ENCODE peak calls at places on chromosomes 11 and 22, in four cellular contexts. One of them, this sample, is unnamed.

GRCh38 chr11:128482512-128483191 is 104.7 kb downstream of the ETS1 start:
- DNase-seq in neural progenitor cell: no peak
- DNase-seq in Calu3: no peak
- DNase-seq in gastrocnemius medialis: peak
- DNase-seq in this sample: no peak

GRCh38 chr11:99368579-99368978 is 347.8 kb downstream of the CNTN5 start:
- DNase-seq in neural progenitor cell: no peak
- DNase-seq in Calu3: no peak
- DNase-seq in gastrocnemius medialis: no peak
- DNase-seq in this sample: peak

GRCh38 chr11:66363805-66364535 is 7.6 kb downstream of the SLC29A2 start:
- DNase-seq in neural progenitor cell: peak
- DNase-seq in Calu3: peak
- DNase-seq in gastrocnemius medialis: no peak
- DNase-seq in this sample: no peak

GRCh38 chr11:127383026-127383425 is 382.5 kb upstream of the KIRREL3 start:
- DNase-seq in neural progenitor cell: no peak
- DNase-seq in Calu3: no peak
- DNase-seq in gastrocnemius medialis: no peak
- DNase-seq in this sample: no peak

GRCh38 chr11:914204-914603 is 3.6 kb upstream of the CHID1 start:
- DNase-seq in neural progenitor cell: no peak
- DNase-seq in Calu3: no peak
- DNase-seq in gastrocnemius medialis: no peak
- DNase-seq in this sample: no peak

GRCh38 chr22:46515208-46516111 is 22.0 kb downstream of the CELSR1 start:
- DNase-seq in neural progenitor cell: no peak
- DNase-seq in Calu3: no peak
- DNase-seq in gastrocnemius medialis: no peak
- DNase-seq in this sample: peak

GRCh38 chr11:45100338-45100737 is 46.1 kb upstream of the PRDM11 start:
- DNase-seq in neural progenitor cell: peak
- DNase-seq in Calu3: no peak
- DNase-seq in gastrocnemius medialis: no peak
- DNase-seq in this sample: peak

GRCh38 chr11:111733009-111733408 is 33.2 kb downstream of the PPP2R1B start:
- DNase-seq in neural progenitor cell: no peak
- DNase-seq in Calu3: no peak
- DNase-seq in gastrocnemius medialis: peak
- DNase-seq in this sample: peak

GRCh38 chr11:69803604-69804218 is 15.5 kb downstream of the FGF3 start:
- DNase-seq in neural progenitor cell: no peak
- DNase-seq in Calu3: no peak
- DNase-seq in gastrocnemius medialis: no peak
- DNase-seq in this sample: no peak

GRCh38 chr11:45664376-45665205 is 831 bp downstream of the CHST1 start:
- DNase-seq in neural progenitor cell: peak
- DNase-seq in Calu3: no peak
- DNase-seq in gastrocnemius medialis: no peak
- DNase-seq in this sample: no peak

GRCh38 chr11:121576531-121576930 is 123.8 kb upstream of the SORL1-AS1 start:
- DNase-seq in neural progenitor cell: no peak
- DNase-seq in Calu3: no peak
- DNase-seq in gastrocnemius medialis: no peak
- DNase-seq in this sample: no peak

GRCh38 chr11:67053896-67054850 is 2.5 kb upstream of the RHOD start:
- DNase-seq in neural progenitor cell: peak
- DNase-seq in Calu3: peak
- DNase-seq in gastrocnemius medialis: peak
- DNase-seq in this sample: peak

GRCh38 chr22:20765938-20766337 is 8.0 kb upstream of the SERPIND1 start:
- DNase-seq in neural progenitor cell: no peak
- DNase-seq in Calu3: no peak
- DNase-seq in gastrocnemius medialis: no peak
- DNase-seq in this sample: no peak

GRCh38 chr11:128026596-128026995 is 560.8 kb downstream of the ETS1 start:
- DNase-seq in neural progenitor cell: no peak
- DNase-seq in Calu3: peak
- DNase-seq in gastrocnemius medialis: no peak
- DNase-seq in this sample: peak

GRCh38 chr22:44628273-44628672 is 73.7 kb upstream of the PRR5 start:
- DNase-seq in neural progenitor cell: no peak
- DNase-seq in Calu3: no peak
- DNase-seq in gastrocnemius medialis: no peak
- DNase-seq in this sample: no peak

GRCh38 chr22:44424867-44425351 is 73.1 kb downstream of the RTL6 start:
- DNase-seq in neural progenitor cell: no peak
- DNase-seq in Calu3: no peak
- DNase-seq in gastrocnemius medialis: no peak
- DNase-seq in this sample: no peak

GRCh38 chr11:9840460-9841004 is 176.7 kb downstream of the SWAP70 start:
- DNase-seq in neural progenitor cell: no peak
- DNase-seq in Calu3: no peak
- DNase-seq in gastrocnemius medialis: no peak
- DNase-seq in this sample: no peak

GRCh38 chr11:9839550-9839949 is 175.7 kb downstream of the SWAP70 start:
- DNase-seq in neural progenitor cell: no peak
- DNase-seq in Calu3: no peak
- DNase-seq in gastrocnemius medialis: no peak
- DNase-seq in this sample: no peak

GRCh38 chr11:9838961-9839360 is 175.1 kb downstream of the SWAP70 start:
- DNase-seq in neural progenitor cell: no peak
- DNase-seq in Calu3: no peak
- DNase-seq in gastrocnemius medialis: no peak
- DNase-seq in this sample: peak

GRCh38 chr11:9834281-9834680 is 170.4 kb downstream of the SWAP70 start:
- DNase-seq in neural progenitor cell: no peak
- DNase-seq in Calu3: no peak
- DNase-seq in gastrocnemius medialis: no peak
- DNase-seq in this sample: no peak

DNA sequence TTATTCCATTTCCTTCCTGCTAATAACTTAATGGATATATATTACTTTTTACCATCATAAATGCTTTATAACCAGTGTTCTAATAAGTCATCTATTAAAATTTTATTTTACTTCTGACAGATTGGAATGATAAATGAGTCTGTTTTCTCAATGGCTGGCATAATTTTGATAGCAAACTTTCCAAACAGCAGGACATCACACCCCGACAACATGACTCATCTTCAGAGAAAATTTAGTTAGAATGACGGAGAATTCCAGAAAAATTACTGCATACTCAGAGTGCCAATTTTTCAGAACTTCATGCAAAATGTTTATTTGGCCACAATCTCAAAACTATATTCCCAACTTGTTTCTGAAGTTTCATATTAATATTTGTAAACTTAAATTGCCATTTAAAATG is 174.4 kb downstream of the SWAP70 start:
- DNase-seq in neural progenitor cell: no peak
- DNase-seq in Calu3: no peak
- DNase-seq in gastrocnemius medialis: no peak
- DNase-seq in this sample: no peak
- TF ChIP-seq CTCF in neural progenitor cell: no peak
- TF ChIP-seq CTCF in Calu3: no peak
- TF ChIP-seq CTCF in gastrocnemius medialis: no peak
- TF ChIP-seq CTCF in this sample: no peak

GRCh38 chr22:42177891-42178336 is 47.3 kb upstream of the CYP2D6 start:
- DNase-seq in neural progenitor cell: no peak
- DNase-seq in Calu3: peak
- DNase-seq in gastrocnemius medialis: no peak
- DNase-seq in this sample: no peak
- TF ChIP-seq CTCF in neural progenitor cell: no peak
- TF ChIP-seq CTCF in Calu3: no peak
- TF ChIP-seq CTCF in gastrocnemius medialis: no peak
- TF ChIP-seq CTCF in this sample: no peak

GRCh38 chr11:73976451-73977151 is 6.0 kb downstream of the UCP2 start:
- DNase-seq in neural progenitor cell: no peak
- DNase-seq in Calu3: no peak
- DNase-seq in gastrocnemius medialis: no peak
- DNase-seq in this sample: no peak
- TF ChIP-seq CTCF in neural progenitor cell: no peak
- TF ChIP-seq CTCF in Calu3: no peak
- TF ChIP-seq CTCF in gastrocnemius medialis: no peak
- TF ChIP-seq CTCF in this sample: no peak

GRCh38 chr11:113377606-113378005 is 10.0 kb upstream of the ANKK1 start:
- DNase-seq in neural progenitor cell: no peak
- DNase-seq in Calu3: no peak
- DNase-seq in gastrocnemius medialis: no peak
- DNase-seq in this sample: no peak
- TF ChIP-seq CTCF in neural progenitor cell: no peak
- TF ChIP-seq CTCF in Calu3: no peak
- TF ChIP-seq CTCF in gastrocnemius medialis: no peak
- TF ChIP-seq CTCF in this sample: no peak

DNA sequence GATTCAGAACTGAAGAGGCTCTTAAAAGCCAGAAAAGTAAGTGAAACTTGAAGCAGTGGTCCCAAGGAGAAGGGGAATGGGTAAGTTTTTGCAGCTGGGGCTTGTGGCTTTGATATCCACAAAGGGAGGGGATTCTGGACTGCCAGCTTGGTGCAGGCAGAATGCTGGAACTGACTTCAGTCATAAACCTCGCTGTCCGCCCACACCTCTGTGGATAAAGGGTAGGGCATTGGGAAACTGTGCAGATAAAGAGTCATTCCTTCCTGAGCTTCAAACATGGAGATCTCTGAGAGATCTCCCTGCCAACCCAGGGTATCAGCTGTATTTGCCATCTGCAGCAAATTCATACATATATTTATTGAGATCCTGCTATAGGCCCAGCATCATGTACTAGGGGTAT is 124.3 kb upstream of the OR9Q1 start:
- DNase-seq in neural progenitor cell: no peak
- DNase-seq in Calu3: no peak
- DNase-seq in gastrocnemius medialis: no peak
- DNase-seq in this sample: peak
- TF ChIP-seq CTCF in neural progenitor cell: no peak
- TF ChIP-seq CTCF in Calu3: no peak
- TF ChIP-seq CTCF in gastrocnemius medialis: no peak
- TF ChIP-seq CTCF in this sample: no peak

GRCh38 chr22:33819743-33820142 is 100.5 kb downstream of the LARGE1 start:
- DNase-seq in neural progenitor cell: no peak
- DNase-seq in Calu3: no peak
- DNase-seq in gastrocnemius medialis: no peak
- DNase-seq in this sample: no peak
- TF ChIP-seq CTCF in neural progenitor cell: no peak
- TF ChIP-seq CTCF in Calu3: no peak
- TF ChIP-seq CTCF in gastrocnemius medialis: no peak
- TF ChIP-seq CTCF in this sample: no peak

GRCh38 chr11:122784325-122785155 is 53.8 kb upstream of the CRTAM start:
- DNase-seq in neural progenitor cell: no peak
- DNase-seq in Calu3: no peak
- DNase-seq in gastrocnemius medialis: peak
- DNase-seq in this sample: peak
- TF ChIP-seq CTCF in neural progenitor cell: no peak
- TF ChIP-seq CTCF in Calu3: no peak
- TF ChIP-seq CTCF in gastrocnemius medialis: no peak
- TF ChIP-seq CTCF in this sample: no peak

GRCh38 chr11:61814958-61815789 is 1.6 kb downstream of the FADS1 start:
- DNase-seq in neural progenitor cell: peak
- DNase-seq in Calu3: peak
- DNase-seq in gastrocnemius medialis: peak
- DNase-seq in this sample: peak
- TF ChIP-seq CTCF in neural progenitor cell: no peak
- TF ChIP-seq CTCF in Calu3: no peak
- TF ChIP-seq CTCF in gastrocnemius medialis: no peak
- TF ChIP-seq CTCF in this sample: no peak

GRCh38 chr11:32071811-32072210 is 19.1 kb upstream of the RCN1 start:
- DNase-seq in neural progenitor cell: peak
- DNase-seq in Calu3: peak
- DNase-seq in gastrocnemius medialis: no peak
- DNase-seq in this sample: peak

GRCh38 chr11:32070707-32071106 is 20.2 kb upstream of the RCN1 start:
- DNase-seq in neural progenitor cell: no peak
- DNase-seq in Calu3: no peak
- DNase-seq in gastrocnemius medialis: no peak
- DNase-seq in this sample: no peak

GRCh38 chr11:32072872-32073661 is 17.8 kb upstream of the RCN1 start:
- DNase-seq in neural progenitor cell: peak
- DNase-seq in Calu3: no peak
- DNase-seq in gastrocnemius medialis: no peak
- DNase-seq in this sample: no peak

GRCh38 chr11:32068134-32068533 is 22.7 kb upstream of the RCN1 start:
- DNase-seq in neural progenitor cell: no peak
- DNase-seq in Calu3: no peak
- DNase-seq in gastrocnemius medialis: no peak
- DNase-seq in this sample: no peak

GRCh38 chr11:32069361-32070058 is 21.4 kb upstream of the RCN1 start:
- DNase-seq in neural progenitor cell: no peak
- DNase-seq in Calu3: no peak
- DNase-seq in gastrocnemius medialis: no peak
- DNase-seq in this sample: peak
- TF ChIP-seq CTCF in neural progenitor cell: no peak
- TF ChIP-seq CTCF in Calu3: no peak
- TF ChIP-seq CTCF in gastrocnemius medialis: no peak
- TF ChIP-seq CTCF in this sample: no peak

DNA sequence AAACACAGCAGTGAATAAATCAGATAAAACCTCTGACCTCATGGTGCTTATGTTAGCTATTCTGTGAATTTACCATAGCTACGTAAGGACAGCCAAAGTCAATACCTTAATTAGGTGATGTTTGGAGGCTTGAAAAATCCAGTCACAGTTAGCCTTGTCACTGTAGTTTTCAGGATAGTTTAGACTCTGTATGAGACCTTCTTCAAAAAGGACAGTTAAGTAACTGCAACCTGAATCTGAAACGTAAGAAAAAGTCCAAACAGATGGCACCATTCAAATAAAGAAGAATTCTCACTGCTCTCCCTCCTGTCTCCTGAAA is 11.4 kb downstream of the OVCH2 start:
- DNase-seq in neural progenitor cell: no peak
- DNase-seq in Calu3: no peak
- DNase-seq in gastrocnemius medialis: no peak
- DNase-seq in this sample: no peak
- TF ChIP-seq CTCF in neural progenitor cell: no peak
- TF ChIP-seq CTCF in Calu3: no peak
- TF ChIP-seq CTCF in gastrocnemius medialis: no peak
- TF ChIP-seq CTCF in this sample: no peak